ENCODE peak calls at places on chromosomes 7 and 10, in ten cellular contexts. X, S, H, B, R, N, L, G, Q and T are unnamed samples.

GRCh38 chr7:29442146-29442545 is 121.5 kb upstream of the PRR15 start:
- DNase-seq in X (no peak), S (no peak), H (no peak), B (no peak), R (no peak), N (no peak), L (no peak), G (no peak), Q (no peak), T (no peak)

GRCh38 chr10:73992899-73993788 is 4.8 kb upstream of the VCL start:
- DNase-seq in X (no peak), S (peak; percentile 61), H (no peak), B (no peak), R (no peak), N (no peak), L (peak; percentile 87), G (no peak), Q (no peak), T (peak; percentile 45)

GRCh38 chr7:143418681-143419458 is 10.2 kb upstream of the EPHA1 start:
- DNase-seq in X (no peak), S (no peak), H (no peak), B (no peak), R (no peak), N (no peak), L (no peak), G (no peak), Q (no peak), T (no peak)

GRCh38 chr7:74023037-74023436 is 4.9 kb upstream of the ELN start:
- DNase-seq in X (peak; percentile 68), S (peak; percentile 63), H (no peak), B (no peak), R (no peak), N (peak; percentile 29), L (peak; percentile 79), G (peak; percentile 66), Q (peak; percentile 88), T (peak; percentile 67)

GRCh38 chr10:31756131-31757119 is 172.2 kb downstream of the ARHGAP12 start:
- DNase-seq in X (no peak), S (no peak), H (no peak), B (no peak), R (no peak), N (no peak), L (no peak), G (no peak), Q (no peak), T (no peak)

GRCh38 chr10:29895436-29895835 is 163.9 kb downstream of the JCAD start:
- DNase-seq in X (peak; percentile 85), S (peak; percentile 96), H (peak; percentile 14), B (peak; percentile 64), R (no peak), N (peak; percentile 31), L (peak; percentile 98), G (peak; percentile 82), Q (peak; percentile 85), T (peak; percentile 62)

GRCh38 chr7:96285579-96285978 is 36.3 kb downstream of the SLC25A13 start:
- DNase-seq in X (no peak), S (peak; percentile 37), H (no peak), B (no peak), R (no peak), N (no peak), L (peak; percentile 16), G (no peak), Q (no peak), T (no peak)

GRCh38 chr7:67855322-67855721 is 858.7 kb downstream of the TYW1 start:
- DNase-seq in X (no peak), S (no peak), H (no peak), B (no peak), R (no peak), N (no peak), L (no peak), G (no peak), Q (no peak), T (no peak)

GRCh38 chr10:78771215-78771614 is 297.6 kb upstream of the ZMIZ1 start:
- DNase-seq in X (peak; percentile 22), S (no peak), H (no peak), B (peak; percentile 61), R (no peak), N (no peak), L (no peak), G (no peak), Q (peak; percentile 52), T (no peak)

GRCh38 chr10:22335204-22335956 is 9.9 kb upstream of the SPAG6 start:
- DNase-seq in X (peak; percentile 35), S (peak; percentile 52), H (peak; percentile 61), B (peak; percentile 31), R (no peak), N (peak; percentile 48), L (peak; percentile 40), G (peak; percentile 51), Q (no peak), T (peak; percentile 69)

GRCh38 chr10:120600871-120601644 is 144.0 kb downstream of the PLPP4 start:
- DNase-seq in X (no peak), S (no peak), H (no peak), B (no peak), R (no peak), N (no peak), L (peak; percentile 47), G (no peak), Q (no peak), T (no peak)

GRCh38 chr7:91212592-91212991 is 51.6 kb upstream of the FZD1 start:
- DNase-seq in X (no peak), S (peak; percentile 70), H (no peak), B (no peak), R (no peak), N (no peak), L (no peak), G (peak; percentile 26), Q (no peak), T (no peak)

GRCh38 chr7:37421820-37422219 is 26.8 kb downstream of the ELMO1 start:
- DNase-seq in X (peak; percentile 21), S (no peak), H (no peak), B (no peak), R (no peak), N (no peak), L (no peak), G (no peak), Q (no peak), T (no peak)

GRCh38 chr10:80090120-80090519 is 11.7 kb downstream of the TMEM254 start:
- DNase-seq in X (no peak), S (no peak), H (no peak), B (no peak), R (no peak), N (no peak), L (peak; percentile 37), G (no peak), Q (no peak), T (no peak)

GRCh38 chr10:44952779-44953231 is 6.8 kb upstream of the RASSF4 start:
- DNase-seq in X (no peak), S (no peak), H (no peak), B (no peak), R (no peak), N (no peak), L (no peak), G (no peak), Q (no peak), T (no peak)

GRCh38 chr10:31075434-31075833 is 43.8 kb upstream of the ZNF438 start:
- DNase-seq in X (no peak), S (peak; percentile 96), H (no peak), B (no peak), R (no peak), N (no peak), L (peak; percentile 19), G (no peak), Q (no peak), T (no peak)

GRCh38 chr7:37031571-37032257 is 307.4 kb upstream of the AOAH start:
- DNase-seq in X (peak; percentile 86), S (peak; percentile 100), H (peak; percentile 54), B (peak; percentile 62), R (peak; percentile 8), N (peak; percentile 42), L (peak; percentile 100), G (peak; percentile 73), Q (peak; percentile 83), T (peak; percentile 36)

GRCh38 chr10:348456-348855 is 213.2 kb downstream of the ZMYND11 start:
- DNase-seq in X (no peak), S (no peak), H (no peak), B (no peak), R (no peak), N (no peak), L (no peak), G (no peak), Q (no peak), T (no peak)

GRCh38 chr7:26550492-26550891 is 258.8 kb downstream of the SNX10 start:
- DNase-seq in X (no peak), S (no peak), H (no peak), B (no peak), R (no peak), N (no peak), L (no peak), G (no peak), Q (no peak), T (no peak)

GRCh38 chr7:6193734-6194133 is 78.7 kb downstream of the CYTH3 start:
- DNase-seq in X (no peak), S (no peak), H (no peak), B (no peak), R (no peak), N (no peak), L (no peak), G (no peak), Q (no peak), T (no peak)
- H3K27ac ChIP-seq in X (no peak overlapping the region), S (no peak overlapping the region), H (no peak overlapping the region), B (no peak overlapping the region), R (no peak overlapping the region), N (no peak overlapping the region), L (no peak overlapping the region), G (no peak overlapping the region), Q (no peak overlapping the region), T (no peak overlapping the region)

DNA sequence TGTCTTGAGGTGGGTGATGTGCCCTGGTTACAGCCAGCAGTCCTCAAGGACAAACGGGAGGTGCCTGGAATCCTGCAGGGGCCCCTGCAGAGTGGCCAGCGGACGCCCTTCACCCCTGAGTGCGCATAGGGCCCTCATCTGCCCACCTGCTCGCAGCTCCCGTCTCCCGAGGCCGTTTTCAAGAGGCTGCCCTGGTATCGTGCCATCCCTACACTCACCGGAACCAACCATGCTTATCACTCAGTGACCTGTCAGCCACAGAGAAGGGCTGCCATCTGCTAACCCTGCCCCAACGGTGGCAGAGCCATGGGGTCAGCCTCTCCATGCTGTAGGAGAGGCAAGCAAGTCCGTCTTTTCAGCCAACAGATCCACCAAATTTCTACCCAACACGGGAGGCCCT is 122.0 kb downstream of the FAM53B start:
- DNase-seq in X (no peak), S (no peak), H (no peak), B (no peak), R (no peak), N (peak; percentile 97), L (no peak), G (no peak), Q (no peak), T (no peak)
- H3K4me1 ChIP-seq in X (no peaks in the 10 kb centered on the region), S (peaks cover 2% of the 10 kb centered on the region), H (peaks cover 27% of the 10 kb centered on the region), B (peaks cover 17% of the 10 kb centered on the region), R (peaks cover 97% of the 10 kb centered on the region), N (peaks cover 96% of the 10 kb centered on the region), L (no peaks in the 10 kb centered on the region), G (peaks cover 58% of the 10 kb centered on the region), Q (peaks cover 65% of the 10 kb centered on the region), T (peaks cover 49% of the 10 kb centered on the region)

GRCh38 chr7:66114743-66115727 is at the start of gene CRCP:
- DNase-seq in X (peak; percentile 82), S (peak; percentile 70), H (peak; percentile 87), B (peak; percentile 84), R (peak; percentile 29), N (peak; percentile 78), L (peak; percentile 84), G (peak; percentile 87), Q (peak; percentile 91), T (peak; percentile 91)
- TF ChIP-seq POLR2A in X (peak; percentile 42), S (peak; percentile 79), H (peak; percentile 78), B (peak; percentile 53), R (peak; percentile 42), N (peak; percentile 40), L (peak; percentile 79), G (no peak), Q (peak; percentile 29), T (no peak)

GRCh38 chr10:119090968-119091367 is 10.4 kb upstream of the EIF3A start:
- DNase-seq in X (no peak), S (peak; percentile 68), H (peak; percentile 50), B (no peak), R (no peak), N (no peak), L (no peak), G (no peak), Q (no peak), T (no peak)
- H3K27ac ChIP-seq in X (no peak overlapping the region), S (no peak overlapping the region), H (peak overlapping the region; percentile 83), B (no peak overlapping the region), R (peak overlapping the region; percentile 29), N (no peak overlapping the region), L (no peak overlapping the region), G (no peak overlapping the region), Q (peak overlapping the region; percentile 28), T (no peak overlapping the region)